ENCODE peak calls at places on chromosomes 3 and 15, in five cellular contexts. One of them, this sample, is unnamed.

GRCh38 chr3:105473521-105474223 is 107.0 kb downstream of the ALCAM start:
- DNase-seq in left cardiac atrium: no peak
- DNase-seq in Caco-2: no peak
- DNase-seq in stimulated activated CD4-positive, alpha-beta T cell treated with anti-CD3 and anti-CD28 coated beads, Interleukin-1b, Interleukin-23, amount 100 ng/mL, for 4 hours: no peak
- DNase-seq in brain microvascular endothelial cell: peak
- DNase-seq in this sample: no peak

GRCh38 chr15:61598655-61599054 is 369.6 kb upstream of the RORA start:
- DNase-seq in Caco-2: no peak
- DNase-seq in brain microvascular endothelial cell: no peak
- DNase-seq in stimulated activated CD4-positive, alpha-beta T cell treated with anti-CD3 and anti-CD28 coated beads, Interleukin-1b, Interleukin-23, amount 100 ng/mL, for 4 hours: no peak
- DNase-seq in left cardiac atrium: no peak
- DNase-seq in this sample: no peak

GRCh38 chr3:10251006-10251405 is 2.7 kb downstream of the TATDN2 start:
- DNase-seq in Caco-2: no peak
- DNase-seq in left cardiac atrium: no peak
- DNase-seq in stimulated activated CD4-positive, alpha-beta T cell treated with anti-CD3 and anti-CD28 coated beads, Interleukin-1b, Interleukin-23, amount 100 ng/mL, for 4 hours: no peak
- DNase-seq in brain microvascular endothelial cell: no peak
- DNase-seq in this sample: no peak

GRCh38 chr15:64731012-64731806 is 44.2 kb downstream of the RBPMS2 start:
- DNase-seq in brain microvascular endothelial cell: peak
- DNase-seq in left cardiac atrium: peak
- DNase-seq in stimulated activated CD4-positive, alpha-beta T cell treated with anti-CD3 and anti-CD28 coated beads, Interleukin-1b, Interleukin-23, amount 100 ng/mL, for 4 hours: peak
- DNase-seq in Caco-2: peak
- DNase-seq in this sample: peak

GRCh38 chr3:101868534-101869464 is 19.5 kb downstream of the NFKBIZ start:
- DNase-seq in left cardiac atrium: peak
- DNase-seq in Caco-2: peak
- DNase-seq in brain microvascular endothelial cell: peak
- DNase-seq in stimulated activated CD4-positive, alpha-beta T cell treated with anti-CD3 and anti-CD28 coated beads, Interleukin-1b, Interleukin-23, amount 100 ng/mL, for 4 hours: no peak
- DNase-seq in this sample: peak

GRCh38 chr3:112773-113172 is 83.8 kb upstream of the CHL1 start:
- DNase-seq in Caco-2: no peak
- DNase-seq in left cardiac atrium: no peak
- DNase-seq in stimulated activated CD4-positive, alpha-beta T cell treated with anti-CD3 and anti-CD28 coated beads, Interleukin-1b, Interleukin-23, amount 100 ng/mL, for 4 hours: no peak
- DNase-seq in brain microvascular endothelial cell: no peak
- DNase-seq in this sample: no peak

GRCh38 chr15:38391186-38391585 is 62.7 kb upstream of the FAM98B start:
- DNase-seq in Caco-2: no peak
- DNase-seq in brain microvascular endothelial cell: no peak
- DNase-seq in left cardiac atrium: no peak
- DNase-seq in stimulated activated CD4-positive, alpha-beta T cell treated with anti-CD3 and anti-CD28 coated beads, Interleukin-1b, Interleukin-23, amount 100 ng/mL, for 4 hours: no peak
- DNase-seq in this sample: no peak

GRCh38 chr3:102105113-102105642 is 255.9 kb downstream of the NFKBIZ start:
- DNase-seq in Caco-2: no peak
- DNase-seq in brain microvascular endothelial cell: no peak
- DNase-seq in left cardiac atrium: no peak
- DNase-seq in stimulated activated CD4-positive, alpha-beta T cell treated with anti-CD3 and anti-CD28 coated beads, Interleukin-1b, Interleukin-23, amount 100 ng/mL, for 4 hours: no peak
- DNase-seq in this sample: no peak

GRCh38 chr3:9422712-9423424 is 25.5 kb downstream of the SETD5 start:
- DNase-seq in Caco-2: peak
- DNase-seq in left cardiac atrium: peak
- DNase-seq in stimulated activated CD4-positive, alpha-beta T cell treated with anti-CD3 and anti-CD28 coated beads, Interleukin-1b, Interleukin-23, amount 100 ng/mL, for 4 hours: no peak
- DNase-seq in brain microvascular endothelial cell: peak
- DNase-seq in this sample: peak

GRCh38 chr3:157248590-157249425 is 88.9 kb upstream of the CCNL1 start:
- DNase-seq in stimulated activated CD4-positive, alpha-beta T cell treated with anti-CD3 and anti-CD28 coated beads, Interleukin-1b, Interleukin-23, amount 100 ng/mL, for 4 hours: no peak
- DNase-seq in Caco-2: no peak
- DNase-seq in brain microvascular endothelial cell: peak
- DNase-seq in left cardiac atrium: no peak
- DNase-seq in this sample: no peak

GRCh38 chr3:16377196-16377595 is 112.2 kb downstream of the OXNAD1 start:
- DNase-seq in Caco-2: no peak
- DNase-seq in brain microvascular endothelial cell: no peak
- DNase-seq in stimulated activated CD4-positive, alpha-beta T cell treated with anti-CD3 and anti-CD28 coated beads, Interleukin-1b, Interleukin-23, amount 100 ng/mL, for 4 hours: no peak
- DNase-seq in left cardiac atrium: no peak
- DNase-seq in this sample: no peak

GRCh38 chr3:100994809-100995208 is 1.6 kb upstream of the ABI3BP start:
- DNase-seq in stimulated activated CD4-positive, alpha-beta T cell treated with anti-CD3 and anti-CD28 coated beads, Interleukin-1b, Interleukin-23, amount 100 ng/mL, for 4 hours: no peak
- DNase-seq in brain microvascular endothelial cell: no peak
- DNase-seq in Caco-2: no peak
- DNase-seq in left cardiac atrium: no peak
- DNase-seq in this sample: no peak

GRCh38 chr15:62462268-62462667 is 297.2 kb upstream of the C2CD4B start:
- DNase-seq in Caco-2: no peak
- DNase-seq in stimulated activated CD4-positive, alpha-beta T cell treated with anti-CD3 and anti-CD28 coated beads, Interleukin-1b, Interleukin-23, amount 100 ng/mL, for 4 hours: no peak
- DNase-seq in brain microvascular endothelial cell: no peak
- DNase-seq in left cardiac atrium: no peak
- DNase-seq in this sample: no peak

GRCh38 chr3:117192888-117193287 is 483.3 kb downstream of the TUSC7 start:
- DNase-seq in brain microvascular endothelial cell: no peak
- DNase-seq in stimulated activated CD4-positive, alpha-beta T cell treated with anti-CD3 and anti-CD28 coated beads, Interleukin-1b, Interleukin-23, amount 100 ng/mL, for 4 hours: no peak
- DNase-seq in Caco-2: no peak
- DNase-seq in left cardiac atrium: no peak
- DNase-seq in this sample: no peak

GRCh38 chr3:195537995-195538394 is 5.1 kb downstream of the PPP1R2 start:
- DNase-seq in stimulated activated CD4-positive, alpha-beta T cell treated with anti-CD3 and anti-CD28 coated beads, Interleukin-1b, Interleukin-23, amount 100 ng/mL, for 4 hours: peak
- DNase-seq in Caco-2: no peak
- DNase-seq in left cardiac atrium: no peak
- DNase-seq in brain microvascular endothelial cell: no peak
- DNase-seq in this sample: peak

GRCh38 chr3:8532251-8532831 is 30.7 kb downstream of the LMCD1 start:
- DNase-seq in left cardiac atrium: no peak
- DNase-seq in Caco-2: no peak
- DNase-seq in stimulated activated CD4-positive, alpha-beta T cell treated with anti-CD3 and anti-CD28 coated beads, Interleukin-1b, Interleukin-23, amount 100 ng/mL, for 4 hours: no peak
- DNase-seq in brain microvascular endothelial cell: peak
- DNase-seq in this sample: no peak

GRCh38 chr3:38137615-38138346 is 680 bp upstream of the MYD88 start:
- DNase-seq in stimulated activated CD4-positive, alpha-beta T cell treated with anti-CD3 and anti-CD28 coated beads, Interleukin-1b, Interleukin-23, amount 100 ng/mL, for 4 hours: no peak
- DNase-seq in brain microvascular endothelial cell: no peak
- DNase-seq in Caco-2: peak
- DNase-seq in left cardiac atrium: no peak
- DNase-seq in this sample: peak

GRCh38 chr15:83571820-83572707 is 81.9 kb upstream of the ADAMTSL3 start:
- DNase-seq in stimulated activated CD4-positive, alpha-beta T cell treated with anti-CD3 and anti-CD28 coated beads, Interleukin-1b, Interleukin-23, amount 100 ng/mL, for 4 hours: no peak
- DNase-seq in brain microvascular endothelial cell: no peak
- DNase-seq in Caco-2: peak
- DNase-seq in left cardiac atrium: no peak
- DNase-seq in this sample: no peak

GRCh38 chr15:41291065-41291631 is 41.2 kb downstream of the OIP5 start:
- DNase-seq in brain microvascular endothelial cell: no peak
- DNase-seq in stimulated activated CD4-positive, alpha-beta T cell treated with anti-CD3 and anti-CD28 coated beads, Interleukin-1b, Interleukin-23, amount 100 ng/mL, for 4 hours: no peak
- DNase-seq in Caco-2: no peak
- DNase-seq in left cardiac atrium: no peak
- DNase-seq in this sample: peak

GRCh38 chr3:148792540-148792939 is 35.1 kb upstream of the CPB1 start:
- DNase-seq in Caco-2: no peak
- DNase-seq in stimulated activated CD4-positive, alpha-beta T cell treated with anti-CD3 and anti-CD28 coated beads, Interleukin-1b, Interleukin-23, amount 100 ng/mL, for 4 hours: no peak
- DNase-seq in brain microvascular endothelial cell: no peak
- DNase-seq in left cardiac atrium: no peak
- DNase-seq in this sample: no peak

GRCh38 chr3:126540946-126541627 is 17.1 kb downstream of the CHST13 start:
- DNase-seq in brain microvascular endothelial cell: no peak
- DNase-seq in stimulated activated CD4-positive, alpha-beta T cell treated with anti-CD3 and anti-CD28 coated beads, Interleukin-1b, Interleukin-23, amount 100 ng/mL, for 4 hours: no peak
- DNase-seq in left cardiac atrium: peak
- DNase-seq in Caco-2: no peak
- DNase-seq in this sample: peak

GRCh38 chr3:143847787-143848631 is at the start of gene SLC9A9:
- DNase-seq in stimulated activated CD4-positive, alpha-beta T cell treated with anti-CD3 and anti-CD28 coated beads, Interleukin-1b, Interleukin-23, amount 100 ng/mL, for 4 hours: no peak
- DNase-seq in brain microvascular endothelial cell: peak
- DNase-seq in Caco-2: no peak
- DNase-seq in left cardiac atrium: peak
- DNase-seq in this sample: peak

GRCh38 chr15:88918738-88919137 is 5.6 kb upstream of the MFGE8 start:
- DNase-seq in stimulated activated CD4-positive, alpha-beta T cell treated with anti-CD3 and anti-CD28 coated beads, Interleukin-1b, Interleukin-23, amount 100 ng/mL, for 4 hours: no peak
- DNase-seq in Caco-2: no peak
- DNase-seq in left cardiac atrium: peak
- DNase-seq in brain microvascular endothelial cell: peak
- DNase-seq in this sample: peak

GRCh38 chr3:15796771-15797599 is 794 bp downstream of the ANKRD28 start:
- DNase-seq in stimulated activated CD4-positive, alpha-beta T cell treated with anti-CD3 and anti-CD28 coated beads, Interleukin-1b, Interleukin-23, amount 100 ng/mL, for 4 hours: no peak
- DNase-seq in brain microvascular endothelial cell: peak
- DNase-seq in Caco-2: no peak
- DNase-seq in left cardiac atrium: no peak
- DNase-seq in this sample: no peak

GRCh38 chr3:47984089-47984759 is 32.0 kb downstream of the MAP4 start:
- DNase-seq in left cardiac atrium: no peak
- DNase-seq in brain microvascular endothelial cell: peak
- DNase-seq in Caco-2: no peak
- DNase-seq in stimulated activated CD4-positive, alpha-beta T cell treated with anti-CD3 and anti-CD28 coated beads, Interleukin-1b, Interleukin-23, amount 100 ng/mL, for 4 hours: no peak
- DNase-seq in this sample: no peak

GRCh38 chr3:13009132-13009945 is 63.9 kb downstream of the IQSEC1 start:
- DNase-seq in Caco-2: no peak
- DNase-seq in brain microvascular endothelial cell: no peak
- DNase-seq in left cardiac atrium: peak
- DNase-seq in stimulated activated CD4-positive, alpha-beta T cell treated with anti-CD3 and anti-CD28 coated beads, Interleukin-1b, Interleukin-23, amount 100 ng/mL, for 4 hours: no peak
- DNase-seq in this sample: peak

GRCh38 chr3:67515778-67516177 is 138.6 kb downstream of the SUCLG2 start:
- DNase-seq in Caco-2: no peak
- DNase-seq in stimulated activated CD4-positive, alpha-beta T cell treated with anti-CD3 and anti-CD28 coated beads, Interleukin-1b, Interleukin-23, amount 100 ng/mL, for 4 hours: no peak
- DNase-seq in brain microvascular endothelial cell: no peak
- DNase-seq in left cardiac atrium: no peak
- DNase-seq in this sample: no peak

GRCh38 chr15:39267685-39268084 is 313.2 kb upstream of the THBS1 start:
- DNase-seq in left cardiac atrium: no peak
- DNase-seq in stimulated activated CD4-positive, alpha-beta T cell treated with anti-CD3 and anti-CD28 coated beads, Interleukin-1b, Interleukin-23, amount 100 ng/mL, for 4 hours: no peak
- DNase-seq in brain microvascular endothelial cell: peak
- DNase-seq in Caco-2: no peak
- DNase-seq in this sample: no peak

GRCh38 chr3:188695251-188695650 is 476.5 kb upstream of the TPRG1 start:
- DNase-seq in left cardiac atrium: no peak
- DNase-seq in brain microvascular endothelial cell: peak
- DNase-seq in stimulated activated CD4-positive, alpha-beta T cell treated with anti-CD3 and anti-CD28 coated beads, Interleukin-1b, Interleukin-23, amount 100 ng/mL, for 4 hours: no peak
- DNase-seq in Caco-2: no peak
- DNase-seq in this sample: no peak

GRCh38 chr15:73617310-73617709 is 15.9 kb downstream of the NPTN start:
- DNase-seq in left cardiac atrium: no peak
- DNase-seq in stimulated activated CD4-positive, alpha-beta T cell treated with anti-CD3 and anti-CD28 coated beads, Interleukin-1b, Interleukin-23, amount 100 ng/mL, for 4 hours: no peak
- DNase-seq in brain microvascular endothelial cell: no peak
- DNase-seq in Caco-2: no peak
- DNase-seq in this sample: no peak

GRCh38 chr15:88900309-88900981 is 5.1 kb upstream of the HAPLN3 start:
- DNase-seq in brain microvascular endothelial cell: peak
- DNase-seq in left cardiac atrium: no peak
- DNase-seq in stimulated activated CD4-positive, alpha-beta T cell treated with anti-CD3 and anti-CD28 coated beads, Interleukin-1b, Interleukin-23, amount 100 ng/mL, for 4 hours: no peak
- DNase-seq in Caco-2: no peak
- DNase-seq in this sample: no peak

GRCh38 chr3:82347585-82347984 is 586.1 kb upstream of the GBE1 start:
- DNase-seq in left cardiac atrium: no peak
- DNase-seq in Caco-2: no peak
- DNase-seq in brain microvascular endothelial cell: no peak
- DNase-seq in stimulated activated CD4-positive, alpha-beta T cell treated with anti-CD3 and anti-CD28 coated beads, Interleukin-1b, Interleukin-23, amount 100 ng/mL, for 4 hours: no peak
- DNase-seq in this sample: no peak